ENCODE peak calls at places on chromosome 21, in nine cellular contexts. T, N, R, W, L, F, Z, U and G are unnamed samples.

GRCh38 chr21:45634511-45635183 is 8.9 kb upstream of the PCBP3 start:
- DNase-seq in R (no peak), T (no peak), F (no peak), Z (no peak), U (no peak), L (no peak), W (no peak), N (no peak), G (no peak)

GRCh38 chr21:14995695-14996490 is 68.9 kb downstream of the NRIP1 start:
- DNase-seq in T (no peak), W (peak), N (no peak), U (peak), R (no peak), Z (no peak), L (peak), F (no peak), G (no peak)

GRCh38 chr21:45981641-45982255 is at the start of gene COL6A1:
- DNase-seq in W (peak), R (no peak), F (peak), T (peak), Z (no peak), N (no peak), L (peak), U (peak), G (no peak)

GRCh38 chr21:43938751-43939442 is 73.2 kb upstream of the TRAPPC10 start:
- DNase-seq in Z (no peak), T (peak), U (peak), W (peak), L (peak), N (no peak), F (peak), R (peak), G (peak)

GRCh38 chr21:37381883-37382585 is 15.5 kb downstream of the DYRK1A start:
- DNase-seq in R (no peak), T (no peak), N (no peak), U (no peak), W (no peak), F (no peak), Z (no peak), L (no peak), G (no peak)

GRCh38 chr21:36981977-36982700 is 15.7 kb upstream of the HLCS start:
- DNase-seq in N (no peak), T (no peak), Z (no peak), U (no peak), F (no peak), R (no peak), W (no peak), L (no peak), G (no peak)

GRCh38 chr21:34639882-34640788 is 25.2 kb upstream of the RCAN1 start:
- DNase-seq in Z (no peak), W (no peak), L (peak), T (no peak), R (no peak), N (no peak), F (no peak), U (peak), G (peak)

GRCh38 chr21:45780647-45781046 is 137.1 kb downstream of the PCBP3 start:
- DNase-seq in W (no peak), Z (no peak), L (no peak), F (no peak), U (no peak), R (no peak), N (no peak), T (no peak), G (no peak)

GRCh38 chr21:29295066-29295650 is 3.6 kb upstream of the BACH1 start:
- DNase-seq in L (no peak), Z (no peak), R (no peak), U (no peak), W (no peak), F (no peak), T (no peak), N (no peak), G (no peak)

GRCh38 chr21:26840912-26841311 is 4.3 kb downstream of the ADAMTS1 start:
- DNase-seq in W (peak), L (peak), R (no peak), N (no peak), T (no peak), Z (no peak), F (peak), U (peak), G (no peak)

GRCh38 chr21:16376673-16377072 is 646.9 kb downstream of the USP25 start:
- DNase-seq in L (no peak), Z (no peak), R (no peak), T (no peak), F (no peak), U (no peak), N (no peak), W (no peak), G (no peak)

GRCh38 chr21:29145354-29145782 is 14.9 kb downstream of the MAP3K7CL start:
- DNase-seq in R (no peak), T (no peak), N (no peak), F (peak), U (no peak), L (peak), Z (peak), W (no peak), G (no peak)

GRCh38 chr21:41369105-41369914 is 7.5 kb downstream of the MX2 start:
- DNase-seq in L (peak), W (peak), R (no peak), N (no peak), T (peak), F (no peak), Z (no peak), U (peak), G (peak)

GRCh38 chr21:15014220-15014619 is 50.6 kb downstream of the NRIP1 start:
- DNase-seq in U (no peak), N (no peak), L (no peak), Z (no peak), F (no peak), T (no peak), R (no peak), W (no peak), G (no peak)

GRCh38 chr21:36429672-36430546 is 44.7 kb downstream of the CHAF1B start:
- DNase-seq in W (peak), U (peak), L (peak), R (peak), N (no peak), T (peak), F (peak), Z (no peak), G (peak)

GRCh38 chr21:37780991-37781983 is 135.0 kb downstream of the KCNJ6 start:
- DNase-seq in L (no peak), N (no peak), T (no peak), Z (no peak), U (no peak), R (no peak), F (no peak), W (no peak), G (no peak)

GRCh38 chr21:39141502-39141901 is 41.7 kb downstream of the PSMG1 start:
- DNase-seq in L (no peak), F (peak), W (no peak), T (no peak), Z (peak), N (peak), R (no peak), U (no peak), G (no peak)

GRCh38 chr21:41767606-41768370 is 936 bp upstream of the RIPK4 start:
- DNase-seq in T (peak), R (no peak), W (no peak), L (peak), N (no peak), U (no peak), F (peak), Z (no peak), G (no peak)

GRCh38 chr21:20789696-20790095 is 208.5 kb upstream of the NCAM2 start:
- DNase-seq in Z (no peak), R (no peak), L (no peak), U (no peak), F (no peak), W (no peak), T (no peak), N (no peak), G (peak)

GRCh38 chr21:41681336-41681801 is 85.5 kb downstream of the RIPK4 start:
- DNase-seq in F (no peak), R (no peak), L (no peak), N (no peak), T (no peak), U (no peak), W (no peak), Z (no peak), G (no peak)

GRCh38 chr21:46253610-46254124 is 25.1 kb upstream of the LSS start:
- DNase-seq in N (no peak), T (no peak), F (no peak), Z (no peak), W (no peak), L (no peak), R (no peak), U (peak), G (peak)

GRCh38 chr21:45818276-45818903 is 163.2 kb upstream of the COL6A1 start:
- DNase-seq in N (no peak), F (peak), L (peak), W (no peak), T (no peak), Z (no peak), U (peak), R (no peak), G (peak)

GRCh38 chr21:14120091-14120734 is 90.5 kb downstream of the LIPI start:
- DNase-seq in R (no peak), W (no peak), L (peak), Z (no peak), T (peak), N (no peak), U (peak), F (peak), G (peak)

GRCh38 chr21:14737922-14738321 is 191.8 kb upstream of the SAMSN1 start:
- DNase-seq in Z (peak), N (peak), W (peak), F (no peak), U (peak), L (peak), R (peak), T (no peak), G (peak)

GRCh38 chr21:35777081-35777480 is 283.2 kb downstream of the SETD4 start:
- DNase-seq in R (no peak), F (no peak), U (no peak), N (no peak), Z (no peak), W (no peak), T (no peak), L (no peak), G (no peak)

GRCh38 chr21:45253180-45253579 is 34.5 kb downstream of the POFUT2 start:
- DNase-seq in N (no peak), W (no peak), L (peak), R (no peak), U (peak), T (peak), Z (no peak), F (no peak), G (no peak)

GRCh38 chr21:42980959-42981523 is 6.7 kb downstream of the PKNOX1 start:
- DNase-seq in F (no peak), L (no peak), R (no peak), T (no peak), U (no peak), N (no peak), W (no peak), Z (peak), G (peak)

GRCh38 chr21:15645830-15646229 is 84.0 kb upstream of the USP25 start:
- DNase-seq in R (no peak), L (no peak), N (no peak), T (no peak), Z (no peak), F (no peak), W (no peak), U (no peak), G (no peak)

GRCh38 chr21:46064870-46065214 is 33.1 kb upstream of the COL6A2 start:
- DNase-seq in T (no peak), R (no peak), U (no peak), L (no peak), W (no peak), N (no peak), F (no peak), Z (no peak), G (no peak)

GRCh38 chr21:44867999-44868700 is 5.3 kb downstream of the PTTG1IP start:
- DNase-seq in L (no peak), W (no peak), N (no peak), R (no peak), Z (no peak), F (no peak), T (no peak), U (no peak), G (no peak)